ENCODE peak calls at places on chromosomes 11 and 22, in seven cellular contexts. M, C, V, Q, A, X and D are unnamed samples.

GRCh38 chr11:95419915-95420314 is 188.9 kb upstream of the SESN3 start:
- DNase-seq in M (peak; percentile 96), C (peak; percentile 81), V (no peak), Q (no peak), A (no peak), X (no peak), D (no peak)

GRCh38 chr11:86869966-86870570 is 69.7 kb downstream of the PRSS23 start:
- DNase-seq in M (peak; percentile 54), C (peak; percentile 67), V (no peak), Q (peak; percentile 65), A (peak; percentile 81), X (peak; percentile 69), D (peak; percentile 77)

GRCh38 chr11:121930004-121930965 is 185.7 kb downstream of the BLID start:
- DNase-seq in M (no peak), C (no peak), V (no peak), Q (no peak), A (no peak), X (no peak), D (no peak)

GRCh38 chr22:39789794-39790193 is 103.8 kb downstream of the ENTHD1 start:
- DNase-seq in M (no peak), C (no peak), V (no peak), Q (no peak), A (no peak), X (no peak), D (peak; percentile 25)

GRCh38 chr11:113553235-113553634 is 78.0 kb upstream of the DRD2 start:
- DNase-seq in M (peak; percentile 76), C (peak; percentile 95), V (no peak), Q (no peak), A (no peak), X (no peak), D (no peak)

GRCh38 chr22:45918455-45919370 is 58.2 kb downstream of the WNT7B start:
- DNase-seq in M (peak; percentile 89), C (no peak), V (no peak), Q (no peak), A (no peak), X (no peak), D (no peak)

GRCh38 chr22:41682033-41682807 is 6.4 kb downstream of the SNU13 start:
- DNase-seq in M (peak; percentile 85), C (peak; percentile 91), V (peak; percentile 29), Q (peak; percentile 90), A (peak; percentile 94), X (peak; percentile 92), D (peak; percentile 85)

GRCh38 chr11:18371279-18371678 is 23.1 kb upstream of the LDHA start:
- DNase-seq in M (no peak), C (no peak), V (no peak), Q (no peak), A (no peak), X (no peak), D (peak; percentile 55)

GRCh38 chr11:2444301-2445106 is at the start of the genes KCNQ1 and TRPM5:
- DNase-seq in M (no peak), C (no peak), V (no peak), Q (peak; percentile 87), A (no peak), X (peak; percentile 87), D (peak; percentile 48)

GRCh38 chr11:19938051-19938856 is 222.0 kb downstream of the DBX1 start:
- DNase-seq in M (peak; percentile 65), C (peak; percentile 70), V (no peak), Q (peak; percentile 57), A (no peak), X (peak; percentile 66), D (peak; percentile 70)

GRCh38 chr11:37320921-37321320 is 722.9 kb upstream of the RAG2 start:
- DNase-seq in M (peak; percentile 90), C (no peak), V (no peak), Q (no peak), A (no peak), X (no peak), D (no peak)

GRCh38 chr11:18769802-18770456 is 21.7 kb downstream of the PTPN5 start:
- DNase-seq in M (no peak), C (no peak), V (no peak), Q (no peak), A (no peak), X (no peak), D (no peak)

GRCh38 chr22:43544282-43544673 is 132.5 kb downstream of the MPPED1 start:
- DNase-seq in M (no peak), C (no peak), V (no peak), Q (no peak), A (no peak), X (no peak), D (no peak)

GRCh38 chr11:1884123-1884415 is 7.6 kb downstream of the PRR33 start:
- DNase-seq in M (no peak), C (no peak), V (no peak), Q (no peak), A (no peak), X (no peak), D (no peak)

GRCh38 chr11:18934195-18934808 is 4.9 kb downstream of the MRGPRX1 start:
- DNase-seq in M (no peak), C (no peak), V (no peak), Q (no peak), A (no peak), X (no peak), D (no peak)

GRCh38 chr11:46392421-46393230 is 1.1 kb upstream of the CHRM4 start:
- DNase-seq in M (peak; percentile 81), C (peak; percentile 85), V (peak; percentile 56), Q (peak; percentile 81), A (peak; percentile 88), X (peak; percentile 86), D (peak; percentile 89)

GRCh38 chr22:37101311-37102063 is 8.0 kb downstream of the TMPRSS6 start:
- DNase-seq in M (no peak), C (no peak), V (no peak), Q (no peak), A (no peak), X (no peak), D (no peak)

GRCh38 chr11:16089481-16089880 is 266.9 kb downstream of the SOX6 start:
- DNase-seq in M (no peak), C (no peak), V (no peak), Q (no peak), A (no peak), X (no peak), D (no peak)

GRCh38 chr11:3916962-3917361 is 61.5 kb downstream of the STIM1 start:
- DNase-seq in M (peak; percentile 97), C (no peak), V (no peak), Q (peak; percentile 69), A (no peak), X (peak; percentile 45), D (no peak)

GRCh38 chr11:120539681-120540369 is 28.3 kb downstream of the GRIK4 start:
- DNase-seq in M (peak; percentile 39), C (no peak), V (no peak), Q (no peak), A (no peak), X (no peak), D (no peak)

GRCh38 chr11:70901951-70902521 is 350.3 kb downstream of the SHANK2 start:
- DNase-seq in M (no peak), C (peak; percentile 15), V (no peak), Q (no peak), A (peak; percentile 77), X (no peak), D (no peak)

GRCh38 chr22:49967333-49968241 is 7.0 kb downstream of the PIM3 start:
- DNase-seq in M (no peak), C (peak; percentile 42), V (no peak), Q (peak; percentile 37), A (peak; percentile 83), X (peak; percentile 49), D (no peak)

GRCh38 chr11:8036002-8036802 is 44.8 kb upstream of the TUB start:
- DNase-seq in M (no peak), C (no peak), V (no peak), Q (no peak), A (no peak), X (no peak), D (no peak)

GRCh38 chr11:20874358-20874757 is 205.0 kb downstream of the NELL1 start:
- DNase-seq in M (no peak), C (no peak), V (no peak), Q (no peak), A (no peak), X (no peak), D (no peak)

GRCh38 chr11:110086892-110087309 is 6.3 kb upstream of the ZC3H12C start:
- DNase-seq in M (peak; percentile 95), C (peak; percentile 81), V (no peak), Q (no peak), A (no peak), X (no peak), D (no peak)

GRCh38 chr11:117829369-117829725 is 4.8 kb upstream of the FXYD2 start:
- DNase-seq in M (no peak), C (no peak), V (no peak), Q (peak; percentile 1), A (peak; percentile 66), X (peak; percentile 27), D (no peak)

GRCh38 chr22:46454910-46455269 is 82.5 kb downstream of the CELSR1 start:
- DNase-seq in M (peak; percentile 96), C (no peak), V (no peak), Q (no peak), A (no peak), X (no peak), D (no peak)

GRCh38 chr11:85866137-85866827 is 11.1 kb downstream of the CCDC83 start:
- DNase-seq in M (no peak), C (no peak), V (no peak), Q (no peak), A (no peak), X (no peak), D (no peak)

GRCh38 chr11:73347067-73347466 is 29.1 kb upstream of the RELT start:
- DNase-seq in M (no peak), C (no peak), V (no peak), Q (no peak), A (no peak), X (no peak), D (no peak)

GRCh38 chr11:41522899-41523672 is 63.6 kb upstream of the LRRC4C start:
- DNase-seq in M (no peak), C (no peak), V (no peak), Q (no peak), A (no peak), X (no peak), D (no peak)

GRCh38 chr11:34344410-34345011 is 13.3 kb downstream of the ABTB2 start:
- DNase-seq in M (peak; percentile 75), C (no peak), V (no peak), Q (no peak), A (no peak), X (no peak), D (no peak)

GRCh38 chr11:134587345-134587744 is 175.3 kb upstream of the B3GAT1 start:
- DNase-seq in M (no peak), C (no peak), V (no peak), Q (no peak), A (no peak), X (no peak), D (no peak)

GRCh38 chr11:67510023-67510345 is 2.0 kb upstream of the CDK2AP2 start:
- DNase-seq in M (no peak), C (peak; percentile 60), V (no peak), Q (no peak), A (no peak), X (no peak), D (no peak)

GRCh38 chr11:128310005-128310404 is 277.4 kb downstream of the ETS1 start:
- DNase-seq in M (no peak), C (peak; percentile 59), V (no peak), Q (no peak), A (no peak), X (no peak), D (no peak)

GRCh38 chr11:134498326-134499139 is 86.5 kb upstream of the B3GAT1 start:
- DNase-seq in M (no peak), C (no peak), V (no peak), Q (no peak), A (peak; percentile 64), X (no peak), D (no peak)

GRCh38 chr11:113395782-113396336 is 8.3 kb downstream of the ANKK1 start:
- DNase-seq in M (no peak), C (no peak), V (no peak), Q (no peak), A (no peak), X (no peak), D (no peak)

GRCh38 chr11:78987748-78988147 is 413.1 kb upstream of the NARS2 start:
- DNase-seq in M (no peak), C (no peak), V (no peak), Q (no peak), A (no peak), X (no peak), D (no peak)

GRCh38 chr11:8242480-8243280 is 21.0 kb downstream of the LMO1 start:
- DNase-seq in M (no peak), C (no peak), V (no peak), Q (no peak), A (no peak), X (no peak), D (no peak)